ENCODE peak calls at places on chromosomes 3 and 15, in eight cellular contexts. X is A549, B is uterus, S is sigmoid colon, W is spleen, Q is body of pancreas, V is tibial nerve, P is transverse colon. K is an unnamed sample. For H3K9me3, the result is how much of the 10 kb centered on the place peaks cover.

GRCh38 chr15:68311464-68311835 is 33.9 kb downstream of the FEM1B start:
- DNase-seq in X (no peak), B (peak), S (no peak), W (peak), Q (no peak), V (no peak), P (no peak), K (no peak)

GRCh38 chr3:185737020-185737419 is 87.8 kb downstream of the IGF2BP2 start:
- DNase-seq in X (no peak), B (no peak), S (no peak), W (no peak), Q (no peak), V (no peak), P (no peak), K (no peak)

GRCh38 chr3:187889601-187890404 is 144.5 kb upstream of the BCL6 start:
- DNase-seq in X (no peak), B (peak), S (peak), W (no peak), Q (peak), V (peak), P (no peak), K (no peak)

GRCh38 chr3:108420926-108421325 is 89.5 kb downstream of the MYH15 start:
- DNase-seq in X (no peak), B (no peak), S (no peak), W (no peak), Q (no peak), V (no peak), P (no peak), K (no peak)

GRCh38 chr15:67303490-67304363 is 49.1 kb downstream of the IQCH start:
- DNase-seq in X (peak), B (no peak), S (no peak), W (no peak), Q (peak), V (no peak), P (peak), K (no peak)

GRCh38 chr15:62403164-62403809 is 238.2 kb upstream of the C2CD4B start:
- DNase-seq in X (peak), B (no peak), S (no peak), W (no peak), Q (no peak), V (no peak), P (no peak), K (no peak)

GRCh38 chr3:189937302-189938255 is 183.1 kb downstream of the P3H2 start:
- DNase-seq in X (peak), B (no peak), S (no peak), W (no peak), Q (no peak), V (no peak), P (no peak), K (no peak)

GRCh38 chr3:16589867-16590624 is 15.2 kb downstream of the DAZL start:
- DNase-seq in X (no peak), B (no peak), S (no peak), W (no peak), Q (no peak), V (no peak), P (no peak), K (no peak)

GRCh38 chr3:194340757-194341400 is 10.2 kb downstream of the CPN2 start:
- DNase-seq in X (no peak), B (no peak), S (no peak), W (no peak), Q (no peak), V (no peak), P (no peak), K (no peak)

GRCh38 chr3:149610351-149611105 is 47.3 kb downstream of the WWTR1 start:
- DNase-seq in X (no peak), B (no peak), S (peak), W (no peak), Q (no peak), V (no peak), P (no peak), K (peak)

GRCh38 chr15:62749036-62749435 is 293.5 kb upstream of the TPM1 start:
- DNase-seq in X (no peak), B (no peak), S (no peak), W (no peak), Q (no peak), V (no peak), P (no peak), K (no peak)

GRCh38 chr3:6971933-6972332 is 111.0 kb downstream of the GRM7 start:
- DNase-seq in X (no peak), B (no peak), S (no peak), W (no peak), Q (no peak), V (no peak), P (no peak), K (no peak)

GRCh38 chr3:119965692-119966091 is 128.6 kb downstream of the GSK3B start:
- DNase-seq in X (no peak), B (no peak), S (no peak), W (no peak), Q (no peak), V (no peak), P (no peak), K (no peak)

GRCh38 chr15:39427705-39428104 is 153.2 kb upstream of the THBS1 start:
- DNase-seq in X (no peak), B (no peak), S (no peak), W (no peak), Q (no peak), V (no peak), P (no peak), K (peak)

GRCh38 chr15:81002254-81003022 is 1.7 kb downstream of the TLNRD1 start:
- DNase-seq in X (peak), B (no peak), S (no peak), W (peak), Q (peak), V (no peak), P (peak), K (peak)

GRCh38 chr3:118468801-118469200 is 565.8 kb downstream of the IGSF11 start:
- DNase-seq in X (no peak), B (no peak), S (no peak), W (no peak), Q (no peak), V (no peak), P (no peak), K (no peak)

GRCh38 chr15:69757186-69757585 is 304.6 kb downstream of the RPLP1 start:
- DNase-seq in X (no peak), B (no peak), S (no peak), W (no peak), Q (no peak), V (no peak), P (no peak), K (no peak)

DNA sequence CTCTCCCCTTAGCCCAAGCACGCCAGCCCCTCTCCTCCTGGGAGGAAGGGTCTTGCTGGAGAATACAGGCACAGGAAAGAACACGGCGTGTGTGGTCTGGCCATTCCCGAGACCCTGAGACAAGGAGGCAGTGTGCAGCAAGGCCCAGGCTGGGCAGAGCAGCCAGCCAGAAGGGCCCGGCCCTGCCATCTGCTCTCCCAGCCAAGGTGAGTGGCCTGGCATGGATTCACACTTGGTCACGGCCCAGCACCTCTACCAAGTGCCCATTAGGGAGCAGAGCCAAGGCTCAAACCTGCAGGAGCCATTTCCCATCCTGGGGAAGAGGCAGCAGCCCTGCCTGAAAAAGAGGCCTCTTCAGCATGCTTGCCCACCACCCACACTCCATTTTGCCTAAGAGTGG is 28.6 kb downstream of the MEGF11 start:
- DNase-seq in X (no peak), B (no peak), S (no peak), W (peak), Q (peak), V (no peak), P (no peak), K (no peak)
- TF ChIP-seq CTCF in X (no peak), B (no peak), S (no peak), W (no peak), Q (no peak), V (no peak), P (no peak), K (no peak)

DNA sequence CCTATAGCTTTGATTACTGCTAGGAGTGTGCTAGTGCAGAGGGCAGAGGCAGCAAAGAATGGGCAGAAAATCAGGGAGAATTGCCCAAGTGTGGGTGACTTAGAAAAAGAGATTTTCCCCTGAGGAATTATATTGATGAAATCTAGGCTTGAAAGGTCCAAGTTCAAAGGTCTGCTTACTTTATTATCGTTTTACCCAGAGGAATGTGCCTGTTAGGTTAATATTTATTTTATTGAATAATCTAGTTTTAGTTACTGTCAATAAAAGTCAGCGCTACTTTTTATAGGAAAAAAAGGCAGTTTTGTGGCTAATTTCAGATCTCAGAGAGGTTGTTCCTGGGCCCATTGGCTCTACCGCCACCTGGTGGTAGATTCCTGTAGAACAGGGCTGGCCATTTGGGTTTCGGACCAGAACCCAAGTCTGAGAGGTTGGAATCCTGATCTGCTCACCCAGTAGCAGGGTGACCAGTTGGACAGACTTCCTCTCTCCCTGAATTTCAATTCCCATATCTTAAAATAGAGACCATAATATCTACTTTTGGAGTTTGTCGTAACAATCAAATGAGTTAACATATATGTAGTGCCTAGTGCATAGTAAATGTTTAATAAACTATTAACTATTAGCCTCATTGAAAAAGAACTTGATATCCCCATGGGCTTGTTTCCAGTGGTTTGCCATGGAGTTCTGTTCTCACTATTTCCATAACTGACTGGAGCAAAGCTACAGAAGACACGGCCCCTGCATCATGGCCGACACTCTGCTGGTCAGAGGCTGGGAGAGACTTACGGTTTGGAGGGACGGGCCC is 62.7 kb upstream of the ZNF148 start:
- DNase-seq in X (peak), B (peak), S (peak), W (peak), Q (peak), V (peak), P (peak), K (peak)
- TF ChIP-seq POLR2A in X (no peak), B (no peak), S (no peak), W (no peak), Q (no peak), V (no peak), P (no peak), K (no peak)

GRCh38 chr3:178990293-178990692 is 81.3 kb downstream of the ZMAT3 start:
- DNase-seq in X (no peak), B (no peak), S (no peak), W (no peak), Q (no peak), V (no peak), P (no peak), K (no peak)

GRCh38 chr3:178989821-178990220 is 81.8 kb downstream of the ZMAT3 start:
- DNase-seq in X (no peak), B (no peak), S (no peak), W (no peak), Q (no peak), V (no peak), P (no peak), K (no peak)

GRCh38 chr3:178986456-178986855 is 85.2 kb downstream of the ZMAT3 start:
- DNase-seq in X (no peak), B (no peak), S (no peak), W (no peak), Q (no peak), V (no peak), P (no peak), K (no peak)

GRCh38 chr3:178982138-178982537 is 89.5 kb downstream of the ZMAT3 start:
- DNase-seq in X (no peak), B (no peak), S (no peak), W (no peak), Q (no peak), V (no peak), P (no peak), K (no peak)

GRCh38 chr3:178987745-178988144 is 83.9 kb downstream of the ZMAT3 start:
- DNase-seq in X (no peak), B (no peak), S (no peak), W (no peak), Q (no peak), V (no peak), P (no peak), K (no peak)
- H3K9me3 ChIP-seq in X (under half), B (under half), S (under half), W (half or more), Q (under half), V (half or more), P (under half), K (under half)

GRCh38 chr3:62632510-62633294 is 242.5 kb downstream of the CADPS start:
- DNase-seq in X (no peak), B (no peak), S (no peak), W (no peak), Q (peak), V (no peak), P (no peak), K (no peak)
- TF ChIP-seq CTCF in X (no peak), B (no peak), S (no peak), W (no peak), Q (no peak), V (no peak), P (no peak), K (no peak)

DNA sequence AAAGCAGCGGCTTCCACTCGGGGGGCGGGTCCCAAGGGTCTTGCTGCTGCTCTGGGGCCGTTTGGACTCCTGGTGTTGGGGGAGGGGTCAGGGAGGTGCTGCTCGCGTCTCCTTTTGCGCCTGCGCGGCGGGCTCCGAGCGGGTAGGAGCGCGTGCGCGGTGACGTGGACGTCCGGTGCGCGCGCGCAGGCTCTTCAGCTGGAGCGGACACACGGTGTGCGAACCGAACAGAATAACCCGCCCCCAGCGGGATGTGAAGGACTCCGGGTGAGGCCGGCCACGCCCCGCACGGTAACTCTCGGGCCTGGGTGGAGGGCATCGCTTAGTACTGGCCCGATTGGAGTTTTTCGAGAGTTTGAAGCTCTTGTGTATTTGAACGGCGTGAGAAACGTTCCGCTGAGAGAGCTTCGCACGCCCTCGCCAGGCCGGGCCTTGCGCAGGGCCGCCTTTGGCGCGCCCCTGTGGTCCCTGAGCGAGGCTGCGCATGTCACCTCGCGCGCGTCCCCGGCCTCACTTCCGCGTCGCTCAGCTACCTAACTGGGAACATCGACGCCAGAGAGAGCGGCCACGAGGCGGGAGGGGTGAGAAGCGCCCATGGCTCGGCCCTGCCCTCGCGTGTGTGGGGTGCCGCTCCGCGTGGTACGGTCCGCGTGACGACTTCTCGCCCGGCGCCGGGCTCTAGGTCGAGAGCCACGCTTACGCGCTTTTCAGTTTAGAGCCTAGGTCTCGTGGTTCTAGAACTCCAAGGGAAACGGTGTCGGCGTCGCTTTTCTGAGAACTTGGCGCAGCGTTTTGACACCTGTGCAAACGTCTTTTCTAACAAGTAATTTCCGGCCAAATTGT is at the start of gene MGA:
- DNase-seq in X (peak), B (peak), S (peak), W (peak), Q (peak), V (peak), P (peak), K (peak)
- TF ChIP-seq POLR2A in X (no peak), B (peak), S (no peak), W (no peak), Q (peak), V (peak), P (peak), K (peak)

GRCh38 chr3:178930116-178930515 is 141.5 kb downstream of the ZMAT3 start:
- DNase-seq in X (no peak), B (no peak), S (no peak), W (no peak), Q (no peak), V (no peak), P (no peak), K (no peak)
- H3K9me3 ChIP-seq in X (under half), B (under half), S (under half), W (half or more), Q (under half), V (half or more), P (under half), K (under half)

DNA sequence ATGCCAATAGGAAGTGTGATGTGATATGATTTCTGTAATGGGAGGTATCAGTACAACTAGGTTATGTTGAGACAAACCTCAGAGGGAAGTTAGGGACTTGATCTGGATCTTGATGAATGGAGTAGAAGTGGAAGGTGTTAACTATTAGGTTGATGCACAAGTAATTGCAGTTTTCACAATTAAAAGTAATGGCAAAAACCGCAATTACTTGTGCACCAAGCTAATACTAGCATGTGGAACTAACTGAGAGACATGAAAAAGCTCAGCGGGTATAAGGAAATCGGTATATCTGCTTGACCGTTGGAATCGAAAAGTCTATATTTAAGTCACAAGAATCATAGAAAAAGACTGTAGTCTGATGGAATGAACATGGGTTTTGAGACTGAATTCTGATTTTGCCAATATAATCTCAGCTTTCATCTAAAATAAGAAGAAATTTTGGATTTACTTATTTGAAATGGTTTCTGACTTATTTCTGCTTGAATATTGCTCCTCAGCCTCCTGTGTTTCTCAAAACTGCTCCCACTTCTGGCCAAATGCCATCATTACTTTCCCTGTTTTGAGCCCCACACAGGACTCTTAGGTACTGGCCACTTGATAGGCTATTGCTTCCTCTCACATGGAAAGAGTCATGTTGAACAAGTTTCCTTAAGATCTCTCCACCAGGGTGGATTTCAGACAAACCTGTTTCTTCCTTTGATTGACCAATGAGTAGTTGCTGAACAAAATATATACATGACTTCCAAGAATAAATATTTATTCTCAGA is 271.5 kb upstream of the COL8A1 start:
- DNase-seq in X (peak), B (no peak), S (no peak), W (no peak), Q (no peak), V (no peak), P (no peak), K (no peak)
- TF ChIP-seq CTCF in X (no peak), B (no peak), S (no peak), W (no peak), Q (no peak), V (no peak), P (no peak), K (no peak)

K was measured in heart left ventricle.